ENCODE peak calls at places on chromosomes 4 and X, in five cellular contexts. One of them, this sample, is unnamed.

GRCh38 chrX:80812176-80812575 is 2.5 kb upstream of the BRWD3 start:
- DNase-seq in GM12892: no peak
- DNase-seq in spleen: peak; percentile 79
- DNase-seq in GM23338: peak; percentile 75
- DNase-seq in prostate gland: no peak
- DNase-seq in this sample: no peak

GRCh38 chr4:94641702-94642560 is 115.8 kb upstream of the BMPR1B start:
- DNase-seq in GM23338: no peak
- DNase-seq in GM12892: no peak
- DNase-seq in prostate gland: no peak
- DNase-seq in spleen: no peak
- DNase-seq in this sample: no peak

GRCh38 chrX:51837926-51838325 is 55.5 kb upstream of the MAGED1 start:
- DNase-seq in GM23338: no peak
- DNase-seq in prostate gland: peak; percentile 4
- DNase-seq in GM12892: no peak
- DNase-seq in spleen: no peak
- DNase-seq in this sample: peak; percentile 66

GRCh38 chr4:17448689-17449088 is 63.2 kb downstream of the QDPR start:
- DNase-seq in prostate gland: no peak
- DNase-seq in GM12892: no peak
- DNase-seq in GM23338: no peak
- DNase-seq in spleen: no peak
- DNase-seq in this sample: no peak

GRCh38 chr4:121462660-121463261 is 81.9 kb upstream of the QRFPR start:
- DNase-seq in GM12892: no peak
- DNase-seq in spleen: no peak
- DNase-seq in prostate gland: peak; percentile 46
- DNase-seq in GM23338: peak; percentile 91
- DNase-seq in this sample: no peak

GRCh38 chr4:3241905-3242304 is 7.1 kb upstream of the MSANTD1 start:
- DNase-seq in spleen: no peak
- DNase-seq in GM23338: no peak
- DNase-seq in GM12892: no peak
- DNase-seq in prostate gland: no peak
- DNase-seq in this sample: no peak

GRCh38 chr4:142331646-142332045 is 514.5 kb downstream of the INPP4B start:
- DNase-seq in spleen: no peak
- DNase-seq in GM12892: no peak
- DNase-seq in GM23338: no peak
- DNase-seq in prostate gland: no peak
- DNase-seq in this sample: no peak

GRCh38 chr4:60201052-60201673 is 999.0 kb upstream of the ADGRL3 start:
- DNase-seq in prostate gland: no peak
- DNase-seq in spleen: no peak
- DNase-seq in GM12892: no peak
- DNase-seq in GM23338: peak; percentile 76
- DNase-seq in this sample: peak; percentile 35

GRCh38 chr4:3257125-3257690 is 8.2 kb downstream of the MSANTD1 start:
- DNase-seq in GM23338: no peak
- DNase-seq in GM12892: peak; percentile 26
- DNase-seq in spleen: no peak
- DNase-seq in prostate gland: no peak
- DNase-seq in this sample: no peak

GRCh38 chr4:13548984-13549546 is 4.8 kb upstream of the NKX3-2 start:
- DNase-seq in spleen: peak; percentile 92
- DNase-seq in GM23338: peak; percentile 94
- DNase-seq in prostate gland: peak; percentile 65
- DNase-seq in GM12892: peak; percentile 67
- DNase-seq in this sample: peak; percentile 52

GRCh38 chr4:96009720-96010119 is 169.8 kb downstream of the PDHA2 start:
- DNase-seq in prostate gland: no peak
- DNase-seq in spleen: no peak
- DNase-seq in GM23338: peak; percentile 4
- DNase-seq in GM12892: no peak
- DNase-seq in this sample: no peak

GRCh38 chr4:5573965-5574364 is 134.4 kb downstream of the EVC2 start:
- DNase-seq in GM12892: no peak
- DNase-seq in prostate gland: no peak
- DNase-seq in GM23338: no peak
- DNase-seq in spleen: no peak
- DNase-seq in this sample: no peak
- TF ChIP-seq POLR2AphosphoS5 in GM12892: no peak
- TF ChIP-seq POLR2AphosphoS5 in prostate gland: no peak
- TF ChIP-seq POLR2AphosphoS5 in GM23338: no peak
- TF ChIP-seq POLR2AphosphoS5 in spleen: no peak
- TF ChIP-seq POLR2AphosphoS5 in this sample: no peak

GRCh38 chr4:105550641-105551040 is 1.8 kb upstream of the ARHGEF38 start:
- DNase-seq in prostate gland: no peak
- DNase-seq in GM12892: no peak
- DNase-seq in spleen: no peak
- DNase-seq in GM23338: no peak
- DNase-seq in this sample: no peak

GRCh38 chr4:105555409-105555808 is 3.0 kb downstream of the ARHGEF38 start:
- DNase-seq in GM23338: peak; percentile 97
- DNase-seq in prostate gland: no peak
- DNase-seq in spleen: no peak
- DNase-seq in GM12892: no peak
- DNase-seq in this sample: no peak

GRCh38 chr4:105556175-105556574 is 3.8 kb downstream of the ARHGEF38 start:
- DNase-seq in GM12892: no peak
- DNase-seq in GM23338: peak; percentile 3
- DNase-seq in spleen: no peak
- DNase-seq in prostate gland: no peak
- DNase-seq in this sample: no peak

GRCh38 chr4:105548483-105548882 is 3.9 kb upstream of the ARHGEF38 start:
- DNase-seq in prostate gland: no peak
- DNase-seq in GM12892: no peak
- DNase-seq in spleen: no peak
- DNase-seq in GM23338: no peak
- DNase-seq in this sample: no peak

GRCh38 chr4:105551968-105552746 is at the start of gene ARHGEF38:
- DNase-seq in prostate gland: peak; percentile 79
- DNase-seq in GM12892: no peak
- DNase-seq in spleen: no peak
- DNase-seq in GM23338: peak; percentile 59
- DNase-seq in this sample: no peak
- TF ChIP-seq POLR2AphosphoS5 in prostate gland: peak; percentile 72
- TF ChIP-seq POLR2AphosphoS5 in GM12892: no peak
- TF ChIP-seq POLR2AphosphoS5 in spleen: no peak
- TF ChIP-seq POLR2AphosphoS5 in GM23338: no peak
- TF ChIP-seq POLR2AphosphoS5 in this sample: no peak

GRCh38 chrX:46918434-46918833 is 6.2 kb downstream of the JADE3 start:
- DNase-seq in prostate gland: peak; percentile 4
- DNase-seq in GM23338: no peak
- DNase-seq in GM12892: no peak
- DNase-seq in spleen: no peak
- DNase-seq in this sample: no peak
- TF ChIP-seq POLR2AphosphoS5 in prostate gland: peak; percentile 17
- TF ChIP-seq POLR2AphosphoS5 in GM23338: no peak
- TF ChIP-seq POLR2AphosphoS5 in GM12892: no peak
- TF ChIP-seq POLR2AphosphoS5 in spleen: no peak
- TF ChIP-seq POLR2AphosphoS5 in this sample: no peak

DNA sequence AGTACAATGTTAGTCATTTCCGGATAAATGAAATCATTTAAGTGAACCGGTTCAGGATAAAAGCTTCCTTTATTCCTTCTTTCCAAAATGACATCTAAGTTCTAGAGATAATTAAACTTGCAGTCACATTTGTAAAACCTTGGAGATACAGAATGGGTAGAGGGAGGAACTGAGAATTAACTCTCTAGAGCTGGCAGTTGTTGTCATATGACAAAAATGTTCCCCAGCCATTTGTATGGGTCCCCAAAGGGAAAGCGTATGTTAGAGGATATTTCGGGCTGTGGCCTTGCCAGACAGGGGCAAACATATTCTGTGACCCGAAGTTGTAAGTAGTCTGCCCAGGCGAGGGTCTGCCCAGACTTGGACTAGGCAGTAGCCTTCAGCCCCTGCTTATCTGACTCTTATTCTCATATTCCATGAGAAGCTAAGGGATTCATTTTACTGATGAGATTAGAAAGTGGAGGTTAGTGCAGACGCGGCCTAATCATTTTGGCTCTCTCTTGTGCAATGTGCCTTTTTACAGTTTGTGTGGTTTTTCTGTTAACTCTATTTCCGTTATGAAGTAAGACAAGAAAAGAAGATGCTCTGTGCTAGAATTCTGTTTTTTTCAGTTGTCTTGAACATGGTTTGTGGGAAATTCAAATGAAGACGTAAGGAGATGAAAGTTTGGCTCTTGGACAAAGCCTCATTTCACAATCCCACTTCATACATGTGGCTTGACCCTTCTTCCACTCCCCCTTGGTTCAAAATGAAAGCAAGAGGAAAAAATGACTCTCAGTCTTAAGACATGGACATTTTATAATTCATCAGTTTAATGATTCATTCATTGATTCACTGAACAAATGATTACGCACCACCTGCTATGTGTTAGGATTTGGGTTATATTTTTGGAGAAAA is 2394.2 kb upstream of the AGA start:
- DNase-seq in GM23338: no peak
- DNase-seq in prostate gland: no peak
- DNase-seq in spleen: no peak
- DNase-seq in GM12892: no peak
- DNase-seq in this sample: peak; percentile 3
- TF ChIP-seq POLR2AphosphoS5 in GM23338: no peak
- TF ChIP-seq POLR2AphosphoS5 in prostate gland: no peak
- TF ChIP-seq POLR2AphosphoS5 in spleen: no peak
- TF ChIP-seq POLR2AphosphoS5 in GM12892: no peak
- TF ChIP-seq POLR2AphosphoS5 in this sample: no peak

GRCh38 chr4:15786743-15787142 is 8.6 kb downstream of the CD38 start:
- DNase-seq in prostate gland: no peak
- DNase-seq in spleen: no peak
- DNase-seq in GM12892: no peak
- DNase-seq in GM23338: no peak
- DNase-seq in this sample: no peak
- TF ChIP-seq POLR2AphosphoS5 in prostate gland: no peak
- TF ChIP-seq POLR2AphosphoS5 in spleen: no peak
- TF ChIP-seq POLR2AphosphoS5 in GM12892: no peak
- TF ChIP-seq POLR2AphosphoS5 in GM23338: no peak
- TF ChIP-seq POLR2AphosphoS5 in this sample: no peak

GRCh38 chrX:5936438-5936837 is 292.2 kb downstream of the NLGN4X start:
- DNase-seq in prostate gland: no peak
- DNase-seq in spleen: no peak
- DNase-seq in GM12892: no peak
- DNase-seq in GM23338: no peak
- DNase-seq in this sample: peak; percentile 88
- TF ChIP-seq POLR2AphosphoS5 in prostate gland: no peak
- TF ChIP-seq POLR2AphosphoS5 in spleen: no peak
- TF ChIP-seq POLR2AphosphoS5 in GM12892: no peak
- TF ChIP-seq POLR2AphosphoS5 in GM23338: no peak
- TF ChIP-seq POLR2AphosphoS5 in this sample: no peak

DNA sequence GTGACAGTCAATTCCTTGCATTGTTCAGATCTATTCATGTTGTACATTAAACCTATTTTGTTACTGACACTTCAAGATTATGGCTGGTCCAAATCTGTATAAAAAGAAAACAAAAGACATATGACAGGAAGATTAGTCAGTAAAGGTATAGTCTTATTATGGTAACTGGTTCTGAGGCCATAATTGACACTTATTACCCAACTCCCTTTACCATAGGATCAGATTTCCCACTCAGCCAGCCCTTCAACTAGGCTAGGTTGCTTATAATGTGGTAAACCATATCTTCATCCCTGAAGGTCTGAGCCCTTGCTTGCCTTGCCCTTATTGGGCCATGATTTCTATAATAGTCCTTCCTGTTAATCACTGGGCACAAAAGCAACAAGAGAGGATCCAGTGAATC is 289.6 kb downstream of the CXXC4 start:
- DNase-seq in prostate gland: no peak
- DNase-seq in GM12892: no peak
- DNase-seq in spleen: no peak
- DNase-seq in GM23338: no peak
- DNase-seq in this sample: no peak
- TF ChIP-seq POLR2AphosphoS5 in prostate gland: no peak
- TF ChIP-seq POLR2AphosphoS5 in GM12892: no peak
- TF ChIP-seq POLR2AphosphoS5 in spleen: no peak
- TF ChIP-seq POLR2AphosphoS5 in GM23338: no peak
- TF ChIP-seq POLR2AphosphoS5 in this sample: no peak

GRCh38 chrX:45479835-45480422 is 279.3 kb upstream of the DIPK2B start:
- DNase-seq in GM12892: no peak
- DNase-seq in GM23338: no peak
- DNase-seq in prostate gland: no peak
- DNase-seq in spleen: no peak
- DNase-seq in this sample: no peak
- TF ChIP-seq POLR2AphosphoS5 in GM12892: no peak
- TF ChIP-seq POLR2AphosphoS5 in GM23338: no peak
- TF ChIP-seq POLR2AphosphoS5 in prostate gland: no peak
- TF ChIP-seq POLR2AphosphoS5 in spleen: no peak
- TF ChIP-seq POLR2AphosphoS5 in this sample: no peak

DNA sequence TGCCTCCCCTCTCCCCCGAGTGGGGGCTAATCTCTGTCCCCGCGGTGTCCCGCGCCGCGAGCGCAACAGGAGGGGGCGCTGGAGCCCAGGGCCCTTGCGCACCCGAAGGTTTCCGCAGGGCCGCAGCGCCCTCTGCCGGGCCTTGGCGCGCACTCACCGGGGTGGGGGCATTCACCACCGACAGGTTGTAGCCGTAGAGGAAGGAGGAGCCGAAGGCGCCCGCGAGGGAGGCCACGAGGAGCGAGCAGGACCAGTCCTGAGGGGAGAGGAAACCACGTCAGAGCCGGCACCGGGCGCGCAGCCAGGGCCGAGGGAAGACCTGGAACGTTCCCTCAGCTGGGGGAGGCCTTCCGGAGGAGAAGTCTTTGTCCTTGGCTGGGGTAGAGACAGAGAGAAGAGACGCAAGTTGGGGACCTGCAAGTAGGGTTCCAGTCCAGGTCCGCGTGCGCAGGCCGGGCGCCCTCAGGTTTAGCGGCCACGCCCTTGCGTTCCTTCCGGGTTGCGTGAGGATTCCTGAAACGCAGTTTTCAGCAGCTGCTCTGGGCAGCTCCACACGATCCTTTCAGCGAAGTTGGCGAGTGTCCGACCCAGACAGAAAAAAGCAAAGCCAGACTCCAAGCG is 2.4 kb downstream of the SLC2A9 start:
- DNase-seq in spleen: peak; percentile 98
- DNase-seq in GM23338: peak; percentile 95
- DNase-seq in GM12892: peak; percentile 97
- DNase-seq in prostate gland: peak; percentile 94
- DNase-seq in this sample: no peak
- TF ChIP-seq POLR2AphosphoS5 in spleen: peak; percentile 92
- TF ChIP-seq POLR2AphosphoS5 in GM23338: peak; percentile 69
- TF ChIP-seq POLR2AphosphoS5 in GM12892: peak; percentile 67
- TF ChIP-seq POLR2AphosphoS5 in prostate gland: peak; percentile 94
- TF ChIP-seq POLR2AphosphoS5 in this sample: no peak